ENCODE peak calls at places on chromosomes 16 and 17, in five cellular contexts. X is esophagus muscularis mucosa, Y is right lobe of liver, T is body of pancreas, G is heart left ventricle. J is an unnamed sample.

GRCh38 chr17:46974086-46974485 is 5.0 kb downstream of the RPRML start:
- DNase-seq in T (no peak), X (no peak), Y (no peak), G (no peak), J (no peak)

GRCh38 chr16:23132921-23133532 is 16.2 kb downstream of the USP31 start:
- DNase-seq in X (no peak), T (no peak), G (no peak), Y (no peak), J (no peak)

GRCh38 chr16:84913315-84913714 is 93.5 kb downstream of the CRISPLD2 start:
- DNase-seq in T (peak), G (no peak), Y (peak), X (no peak), J (no peak)

GRCh38 chr17:41131979-41132378 is 8.0 kb upstream of the KRTAP4-12 start:
- DNase-seq in T (no peak), X (no peak), Y (no peak), G (no peak), J (no peak)

GRCh38 chr17:75555679-75556153 is 30.2 kb downstream of the LLGL2 start:
- DNase-seq in T (no peak), Y (peak), G (no peak), X (no peak), J (no peak)

GRCh38 chr17:82832411-82832810 is 7.4 kb downstream of the ZNF750 start:
- DNase-seq in G (no peak), Y (no peak), X (no peak), T (no peak), J (no peak)

GRCh38 chr17:5126719-5127488 is 11.1 kb downstream of the USP6 start:
- DNase-seq in T (no peak), X (peak), Y (no peak), G (no peak), J (no peak)

GRCh38 chr16:89687092-89687940 is 827 bp downstream of the CDK10 start:
- DNase-seq in X (no peak), G (no peak), T (peak), Y (peak), J (no peak)

GRCh38 chr16:47492428-47493357 is 31.6 kb downstream of the PHKB start:
- DNase-seq in G (peak), Y (peak), X (no peak), T (peak), J (peak)
- TF ChIP-seq POLR2A in G (no peak), Y (peak), X (no peak), T (no peak), J (no peak)

GRCh38 chr16:88552166-88552565 is 18.0 kb upstream of the ZC3H18 start:
- DNase-seq in X (no peak), G (no peak), Y (no peak), T (no peak), J (no peak)
- TF ChIP-seq CTCF in X (no peak), G (no peak), Y (no peak), T (no peak), J (no peak)

GRCh38 chr17:2705263-2705662 is 6.3 kb downstream of the CLUH start:
- DNase-seq in G (no peak), T (no peak), Y (no peak), X (no peak), J (no peak)
- H3K27ac ChIP-seq in G (no peak), T (no peak), Y (no peak), X (no peak), J (no peak)

GRCh38 chr17:17305282-17305801 is 2.2 kb downstream of the NT5M start:
- DNase-seq in G (no peak), Y (no peak), T (no peak), X (no peak), J (no peak)
- TF ChIP-seq POLR2A in G (no peak), Y (no peak), T (no peak), X (no peak), J (no peak)

DNA sequence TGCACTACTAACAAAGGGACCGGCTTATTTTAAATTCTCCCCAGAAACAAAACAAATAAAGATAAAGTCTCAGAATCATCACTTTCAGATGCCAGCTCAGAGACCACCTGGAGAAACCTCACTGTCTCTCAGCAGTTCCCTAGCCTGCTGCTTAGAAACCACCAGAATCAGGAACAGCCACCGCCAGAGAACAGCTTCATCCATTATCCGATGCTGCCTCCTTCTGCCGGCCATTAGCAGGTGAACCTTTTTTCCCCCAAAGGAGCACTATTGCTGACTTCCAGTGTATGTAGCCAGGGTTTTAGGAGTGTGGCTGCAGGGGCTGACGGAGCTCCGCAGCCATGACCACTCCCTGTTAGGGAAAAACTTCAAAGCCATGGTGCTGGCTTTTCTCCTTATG is 171.2 kb upstream of the DYNLRB2 start:
- DNase-seq in X (peak), T (peak), G (no peak), Y (no peak), J (peak)
- TF ChIP-seq CTCF in X (peak), T (peak), G (peak), Y (peak), J (peak)

J was measured in ovary.